ENCODE peak calls at places on chromosomes 6 and 20, in six cellular contexts. One of them, this sample, is unnamed.

GRCh38 chr6:15491986-15492269 is 170.9 kb downstream of the DTNBP1 start:
- DNase-seq in activated B cell treated with CpG ODN at 0.5 μM for 24 hours: no peak
- DNase-seq in GM19239: no peak
- DNase-seq in tibial artery: no peak
- DNase-seq in nucleus accumbens: no peak
- DNase-seq in GM13976: no peak
- DNase-seq in this sample: no peak

GRCh38 chr6:43974643-43975235 is 152.5 kb downstream of the MRPL14 start:
- DNase-seq in activated B cell treated with CpG ODN at 0.5 μM for 24 hours: no peak
- DNase-seq in GM19239: no peak
- DNase-seq in tibial artery: no peak
- DNase-seq in nucleus accumbens: no peak
- DNase-seq in GM13976: no peak
- DNase-seq in this sample: no peak

GRCh38 chr6:106702451-106703110 is 73.2 kb downstream of the QRSL1 start:
- DNase-seq in activated B cell treated with CpG ODN at 0.5 μM for 24 hours: peak; percentile 30
- DNase-seq in GM19239: peak; percentile 55
- DNase-seq in tibial artery: no peak
- DNase-seq in nucleus accumbens: no peak
- DNase-seq in GM13976: peak; percentile 66
- DNase-seq in this sample: no peak

GRCh38 chr6:163738725-163739124 is 324.2 kb downstream of the QKI start:
- DNase-seq in activated B cell treated with CpG ODN at 0.5 μM for 24 hours: no peak
- DNase-seq in GM19239: no peak
- DNase-seq in tibial artery: no peak
- DNase-seq in nucleus accumbens: no peak
- DNase-seq in GM13976: no peak
- DNase-seq in this sample: no peak

GRCh38 chr6:157080986-157081391 is 242.3 kb downstream of the TMEM242 start:
- DNase-seq in activated B cell treated with CpG ODN at 0.5 μM for 24 hours: no peak
- DNase-seq in GM19239: no peak
- DNase-seq in tibial artery: no peak
- DNase-seq in nucleus accumbens: no peak
- DNase-seq in GM13976: no peak
- DNase-seq in this sample: no peak

GRCh38 chr6:36642913-36643817 is 35.3 kb upstream of the CDKN1A start:
- DNase-seq in activated B cell treated with CpG ODN at 0.5 μM for 24 hours: no peak
- DNase-seq in GM19239: no peak
- DNase-seq in tibial artery: peak; percentile 95
- DNase-seq in nucleus accumbens: no peak
- DNase-seq in GM13976: no peak
- DNase-seq in this sample: no peak

GRCh38 chr20:20130399-20130798 is 78.1 kb downstream of the CFAP61 start:
- DNase-seq in activated B cell treated with CpG ODN at 0.5 μM for 24 hours: no peak
- DNase-seq in GM19239: no peak
- DNase-seq in tibial artery: no peak
- DNase-seq in nucleus accumbens: no peak
- DNase-seq in GM13976: no peak
- DNase-seq in this sample: no peak

GRCh38 chr20:41086402-41087324 is 50.7 kb upstream of the PLCG1 start:
- DNase-seq in activated B cell treated with CpG ODN at 0.5 μM for 24 hours: no peak
- DNase-seq in GM19239: no peak
- DNase-seq in tibial artery: no peak
- DNase-seq in nucleus accumbens: no peak
- DNase-seq in GM13976: no peak
- DNase-seq in this sample: no peak

GRCh38 chr20:51396365-51396909 is 146.1 kb downstream of the NFATC2 start:
- DNase-seq in activated B cell treated with CpG ODN at 0.5 μM for 24 hours: no peak
- DNase-seq in GM19239: no peak
- DNase-seq in tibial artery: no peak
- DNase-seq in nucleus accumbens: no peak
- DNase-seq in GM13976: no peak
- DNase-seq in this sample: no peak

GRCh38 chr6:149140137-149140909 is 177.2 kb upstream of the TAB2 start:
- DNase-seq in activated B cell treated with CpG ODN at 0.5 μM for 24 hours: peak; percentile 25
- DNase-seq in GM19239: no peak
- DNase-seq in tibial artery: no peak
- DNase-seq in nucleus accumbens: no peak
- DNase-seq in GM13976: peak; percentile 45
- DNase-seq in this sample: no peak

GRCh38 chr6:1611572-1612385 is 2.1 kb downstream of the FOXC1 start:
- DNase-seq in activated B cell treated with CpG ODN at 0.5 μM for 24 hours: no peak
- DNase-seq in GM19239: no peak
- DNase-seq in tibial artery: no peak
- DNase-seq in nucleus accumbens: no peak
- DNase-seq in GM13976: no peak
- DNase-seq in this sample: no peak

GRCh38 chr6:53679446-53679933 is 13.9 kb upstream of the KLHL31 start:
- DNase-seq in activated B cell treated with CpG ODN at 0.5 μM for 24 hours: no peak
- DNase-seq in GM19239: no peak
- DNase-seq in tibial artery: no peak
- DNase-seq in nucleus accumbens: no peak
- DNase-seq in GM13976: no peak
- DNase-seq in this sample: no peak

GRCh38 chr6:90286884-90287488 is 9.7 kb downstream of the BACH2 start:
- DNase-seq in activated B cell treated with CpG ODN at 0.5 μM for 24 hours: no peak
- DNase-seq in GM19239: no peak
- DNase-seq in tibial artery: no peak
- DNase-seq in nucleus accumbens: no peak
- DNase-seq in GM13976: peak; percentile 26
- DNase-seq in this sample: no peak

GRCh38 chr6:37354526-37355384 is 972 bp downstream of the RNF8 start:
- DNase-seq in activated B cell treated with CpG ODN at 0.5 μM for 24 hours: no peak
- DNase-seq in GM19239: peak; percentile 17
- DNase-seq in tibial artery: no peak
- DNase-seq in nucleus accumbens: no peak
- DNase-seq in GM13976: peak; percentile 61
- DNase-seq in this sample: no peak

GRCh38 chr6:45326698-45327417 is 1.3 kb upstream of the RUNX2 start:
- DNase-seq in activated B cell treated with CpG ODN at 0.5 μM for 24 hours: no peak
- DNase-seq in GM19239: no peak
- DNase-seq in tibial artery: no peak
- DNase-seq in nucleus accumbens: no peak
- DNase-seq in GM13976: no peak
- DNase-seq in this sample: no peak

GRCh38 chr20:13865156-13865555 is 80.3 kb downstream of the NDUFAF5 start:
- DNase-seq in activated B cell treated with CpG ODN at 0.5 μM for 24 hours: no peak
- DNase-seq in GM19239: no peak
- DNase-seq in tibial artery: no peak
- DNase-seq in nucleus accumbens: no peak
- DNase-seq in GM13976: no peak
- DNase-seq in this sample: no peak

GRCh38 chr6:90350689-90351554 is 54.3 kb upstream of the BACH2 start:
- DNase-seq in activated B cell treated with CpG ODN at 0.5 μM for 24 hours: peak; percentile 20
- DNase-seq in GM19239: no peak
- DNase-seq in tibial artery: no peak
- DNase-seq in nucleus accumbens: no peak
- DNase-seq in GM13976: no peak
- DNase-seq in this sample: no peak

GRCh38 chr6:45675634-45676033 is 297.9 kb upstream of the SUPT3H start:
- DNase-seq in activated B cell treated with CpG ODN at 0.5 μM for 24 hours: no peak
- DNase-seq in GM19239: no peak
- DNase-seq in tibial artery: no peak
- DNase-seq in nucleus accumbens: no peak
- DNase-seq in GM13976: no peak
- DNase-seq in this sample: no peak

GRCh38 chr6:96611342-96611964 is 48.5 kb downstream of the FHL5 start:
- DNase-seq in activated B cell treated with CpG ODN at 0.5 μM for 24 hours: no peak
- DNase-seq in GM19239: no peak
- DNase-seq in tibial artery: no peak
- DNase-seq in nucleus accumbens: no peak
- DNase-seq in GM13976: peak; percentile 23
- DNase-seq in this sample: no peak

GRCh38 chr6:100719883-100720682 is 161.0 kb downstream of the ASCC3 start:
- DNase-seq in activated B cell treated with CpG ODN at 0.5 μM for 24 hours: no peak
- DNase-seq in GM19239: no peak
- DNase-seq in tibial artery: no peak
- DNase-seq in nucleus accumbens: no peak
- DNase-seq in GM13976: no peak
- DNase-seq in this sample: no peak

GRCh38 chr6:31076611-31077010 is 35.8 kb downstream of the C6orf15 start:
- DNase-seq in activated B cell treated with CpG ODN at 0.5 μM for 24 hours: no peak
- DNase-seq in GM19239: no peak
- DNase-seq in tibial artery: no peak
- DNase-seq in nucleus accumbens: no peak
- DNase-seq in GM13976: no peak
- DNase-seq in this sample: no peak

GRCh38 chr6:114339706-114340105 is 3.1 kb downstream of the HS3ST5 start:
- DNase-seq in activated B cell treated with CpG ODN at 0.5 μM for 24 hours: no peak
- DNase-seq in GM19239: no peak
- DNase-seq in tibial artery: no peak
- DNase-seq in nucleus accumbens: no peak
- DNase-seq in GM13976: no peak
- DNase-seq in this sample: no peak

GRCh38 chr6:130681028-130681427 is 146.2 kb upstream of the SMLR1 start:
- DNase-seq in activated B cell treated with CpG ODN at 0.5 μM for 24 hours: no peak
- DNase-seq in GM19239: no peak
- DNase-seq in tibial artery: no peak
- DNase-seq in nucleus accumbens: no peak
- DNase-seq in GM13976: no peak
- DNase-seq in this sample: no peak

GRCh38 chr20:4613184-4613583 is 108.5 kb upstream of the PRND start:
- DNase-seq in activated B cell treated with CpG ODN at 0.5 μM for 24 hours: no peak
- DNase-seq in GM19239: no peak
- DNase-seq in tibial artery: no peak
- DNase-seq in nucleus accumbens: no peak
- DNase-seq in GM13976: no peak
- DNase-seq in this sample: no peak

GRCh38 chr6:108359901-108360882 is 65.3 kb downstream of the AFG1L start:
- DNase-seq in activated B cell treated with CpG ODN at 0.5 μM for 24 hours: no peak
- DNase-seq in GM19239: no peak
- DNase-seq in tibial artery: no peak
- DNase-seq in nucleus accumbens: no peak
- DNase-seq in GM13976: no peak
- DNase-seq in this sample: no peak

GRCh38 chr20:8361008-8361652 is 229.1 kb downstream of the PLCB1 start:
- DNase-seq in activated B cell treated with CpG ODN at 0.5 μM for 24 hours: no peak
- DNase-seq in GM19239: no peak
- DNase-seq in tibial artery: no peak
- DNase-seq in nucleus accumbens: no peak
- DNase-seq in GM13976: no peak
- DNase-seq in this sample: no peak

GRCh38 chr6:157528931-157529653 is 148.1 kb downstream of the ZDHHC14 start:
- DNase-seq in activated B cell treated with CpG ODN at 0.5 μM for 24 hours: no peak
- DNase-seq in GM19239: no peak
- DNase-seq in tibial artery: peak; percentile 85
- DNase-seq in nucleus accumbens: no peak
- DNase-seq in GM13976: no peak
- DNase-seq in this sample: no peak

GRCh38 chr6:36075656-36076055 is 48.0 kb downstream of the MAPK14 start:
- DNase-seq in activated B cell treated with CpG ODN at 0.5 μM for 24 hours: no peak
- DNase-seq in GM19239: no peak
- DNase-seq in tibial artery: no peak
- DNase-seq in nucleus accumbens: no peak
- DNase-seq in GM13976: no peak
- DNase-seq in this sample: no peak